ENCODE peak calls at places on chromosomes 3 and 15, in six cellular contexts. One of them, this sample, is unnamed.
A peak's percentile ranks its signal among the peaks of the same experiment; 100 is the strongest.

GRCh38 chr15:49372366-49372765 is 50.7 kb upstream of the FGF7 start:
- DNase-seq in spleen: no peak
- DNase-seq in HepG2: no peak
- DNase-seq in GM13976: no peak
- DNase-seq in MCF 10A: no peak
- DNase-seq in epithelial cell of proximal tubule: no peak
- DNase-seq in this sample: no peak

GRCh38 chr15:39172380-39173281 is 408.2 kb upstream of the THBS1 start:
- DNase-seq in spleen: no peak
- DNase-seq in GM13976: no peak
- DNase-seq in MCF 10A: no peak
- DNase-seq in HepG2: peak; percentile 67
- DNase-seq in epithelial cell of proximal tubule: no peak
- DNase-seq in this sample: no peak

GRCh38 chr3:170992854-170993253 is 33.7 kb downstream of the SLC2A2 start:
- DNase-seq in spleen: no peak
- DNase-seq in MCF 10A: peak; percentile 21
- DNase-seq in GM13976: no peak
- DNase-seq in HepG2: no peak
- DNase-seq in epithelial cell of proximal tubule: no peak
- DNase-seq in this sample: no peak

GRCh38 chr15:31352911-31353811 is 26.5 kb downstream of the KLF13 start:
- DNase-seq in MCF 10A: no peak
- DNase-seq in spleen: peak; percentile 92
- DNase-seq in GM13976: peak; percentile 92
- DNase-seq in epithelial cell of proximal tubule: no peak
- DNase-seq in HepG2: no peak
- DNase-seq in this sample: no peak

GRCh38 chr15:70149667-70150404 is 52.1 kb upstream of the TLE3 start:
- DNase-seq in HepG2: no peak
- DNase-seq in GM13976: no peak
- DNase-seq in epithelial cell of proximal tubule: no peak
- DNase-seq in spleen: no peak
- DNase-seq in MCF 10A: peak; percentile 31
- DNase-seq in this sample: no peak

GRCh38 chr3:48566401-48566760 is 2.8 kb upstream of the UCN2 start:
- DNase-seq in epithelial cell of proximal tubule: no peak
- DNase-seq in MCF 10A: no peak
- DNase-seq in HepG2: no peak
- DNase-seq in GM13976: no peak
- DNase-seq in spleen: no peak
- DNase-seq in this sample: no peak

GRCh38 chr15:33278816-33279612 is 31.8 kb upstream of the RYR3 start:
- DNase-seq in epithelial cell of proximal tubule: peak; percentile 86
- DNase-seq in MCF 10A: peak; percentile 97
- DNase-seq in spleen: no peak
- DNase-seq in HepG2: no peak
- DNase-seq in GM13976: no peak
- DNase-seq in this sample: no peak

GRCh38 chr15:67290319-67290718 is 35.7 kb downstream of the IQCH start:
- DNase-seq in HepG2: no peak
- DNase-seq in spleen: no peak
- DNase-seq in epithelial cell of proximal tubule: no peak
- DNase-seq in GM13976: no peak
- DNase-seq in MCF 10A: peak; percentile 24
- DNase-seq in this sample: no peak

GRCh38 chr3:190378240-190378891 is 9.6 kb upstream of the CLDN16 start:
- DNase-seq in GM13976: no peak
- DNase-seq in MCF 10A: peak; percentile 98
- DNase-seq in HepG2: no peak
- DNase-seq in spleen: no peak
- DNase-seq in epithelial cell of proximal tubule: peak; percentile 94
- DNase-seq in this sample: no peak

GRCh38 chr3:103609472-103609871 is 1174.7 kb downstream of the ZPLD1 start:
- DNase-seq in GM13976: no peak
- DNase-seq in epithelial cell of proximal tubule: no peak
- DNase-seq in MCF 10A: no peak
- DNase-seq in spleen: no peak
- DNase-seq in HepG2: no peak
- DNase-seq in this sample: no peak

GRCh38 chr15:42921049-42921731 is 612 bp upstream of the TTBK2 start:
- DNase-seq in MCF 10A: no peak
- DNase-seq in HepG2: no peak
- DNase-seq in spleen: peak; percentile 83
- DNase-seq in epithelial cell of proximal tubule: no peak
- DNase-seq in GM13976: no peak
- DNase-seq in this sample: no peak

GRCh38 chr15:40766906-40767837 is 2.6 kb upstream of the C15orf62 start:
- DNase-seq in MCF 10A: peak; percentile 83
- DNase-seq in GM13976: no peak
- DNase-seq in spleen: no peak
- DNase-seq in epithelial cell of proximal tubule: no peak
- DNase-seq in HepG2: no peak
- DNase-seq in this sample: no peak

GRCh38 chr15:40764766-40765136 is 883 bp downstream of the GCHFR start:
- DNase-seq in epithelial cell of proximal tubule: no peak
- DNase-seq in HepG2: no peak
- DNase-seq in GM13976: no peak
- DNase-seq in spleen: no peak
- DNase-seq in MCF 10A: peak; percentile 31
- DNase-seq in this sample: no peak

GRCh38 chr15:40762919-40763800 is 708 bp upstream of the GCHFR start:
- DNase-seq in epithelial cell of proximal tubule: no peak
- DNase-seq in spleen: peak; percentile 83
- DNase-seq in MCF 10A: peak; percentile 70
- DNase-seq in GM13976: peak; percentile 70
- DNase-seq in HepG2: peak; percentile 85
- DNase-seq in this sample: no peak

GRCh38 chr15:40766194-40766830 is 2.4 kb downstream of the GCHFR start:
- DNase-seq in epithelial cell of proximal tubule: no peak
- DNase-seq in MCF 10A: peak; percentile 49
- DNase-seq in GM13976: no peak
- DNase-seq in HepG2: no peak
- DNase-seq in spleen: no peak
- DNase-seq in this sample: no peak

GRCh38 chr15:40763801-40764765 is at the start of gene GCHFR:
- DNase-seq in MCF 10A: peak; percentile 78
- DNase-seq in epithelial cell of proximal tubule: no peak
- DNase-seq in HepG2: peak; percentile 83
- DNase-seq in spleen: peak; percentile 93
- DNase-seq in GM13976: peak; percentile 91
- DNase-seq in this sample: no peak
- TF ChIP-seq CTCF in MCF 10A: no peak
- TF ChIP-seq CTCF in epithelial cell of proximal tubule: peak; percentile 29
- TF ChIP-seq CTCF in HepG2: peak; percentile 70
- TF ChIP-seq CTCF in spleen: no peak
- TF ChIP-seq CTCF in GM13976: peak; percentile 48
- TF ChIP-seq CTCF in this sample: peak; percentile 70

GRCh38 chr3:7328339-7328738 is 467.4 kb downstream of the GRM7 start:
- DNase-seq in epithelial cell of proximal tubule: no peak
- DNase-seq in HepG2: no peak
- DNase-seq in MCF 10A: peak; percentile 11
- DNase-seq in GM13976: no peak
- DNase-seq in spleen: no peak
- DNase-seq in this sample: no peak

GRCh38 chr3:7322957-7323679 is 462.2 kb downstream of the GRM7 start:
- DNase-seq in GM13976: no peak
- DNase-seq in MCF 10A: no peak
- DNase-seq in HepG2: no peak
- DNase-seq in epithelial cell of proximal tubule: peak; percentile 71
- DNase-seq in spleen: no peak
- DNase-seq in this sample: no peak
- TF ChIP-seq CTCF in GM13976: no peak
- TF ChIP-seq CTCF in MCF 10A: no peak
- TF ChIP-seq CTCF in HepG2: no peak
- TF ChIP-seq CTCF in epithelial cell of proximal tubule: no peak
- TF ChIP-seq CTCF in spleen: no peak
- TF ChIP-seq CTCF in this sample: no peak

DNA sequence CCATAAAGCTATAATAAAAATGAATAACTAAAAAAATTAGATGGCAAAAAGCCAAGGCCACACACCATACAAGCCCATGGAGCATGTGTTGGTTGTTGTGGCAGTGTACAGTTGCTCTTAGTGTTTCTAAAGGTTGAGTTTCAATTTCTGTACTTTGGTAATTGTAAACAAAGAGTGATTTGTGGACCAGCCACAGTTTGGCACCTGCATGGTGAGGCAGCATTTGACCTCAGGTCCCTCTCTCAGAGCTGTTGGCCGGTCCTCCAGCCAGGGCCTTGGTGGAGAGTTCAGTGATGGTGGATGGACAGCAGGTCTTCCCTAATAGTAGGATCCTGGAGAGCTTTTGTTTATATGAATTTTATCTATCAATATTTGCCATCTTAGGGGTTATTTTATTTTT is 5.6 kb downstream of the ACAD9 start:
- DNase-seq in spleen: peak; percentile 27
- DNase-seq in epithelial cell of proximal tubule: no peak
- DNase-seq in MCF 10A: no peak
- DNase-seq in HepG2: no peak
- DNase-seq in GM13976: no peak
- DNase-seq in this sample: no peak
- TF ChIP-seq CTCF in spleen: no peak
- TF ChIP-seq CTCF in epithelial cell of proximal tubule: no peak
- TF ChIP-seq CTCF in MCF 10A: no peak
- TF ChIP-seq CTCF in HepG2: no peak
- TF ChIP-seq CTCF in GM13976: no peak
- TF ChIP-seq CTCF in this sample: no peak

DNA sequence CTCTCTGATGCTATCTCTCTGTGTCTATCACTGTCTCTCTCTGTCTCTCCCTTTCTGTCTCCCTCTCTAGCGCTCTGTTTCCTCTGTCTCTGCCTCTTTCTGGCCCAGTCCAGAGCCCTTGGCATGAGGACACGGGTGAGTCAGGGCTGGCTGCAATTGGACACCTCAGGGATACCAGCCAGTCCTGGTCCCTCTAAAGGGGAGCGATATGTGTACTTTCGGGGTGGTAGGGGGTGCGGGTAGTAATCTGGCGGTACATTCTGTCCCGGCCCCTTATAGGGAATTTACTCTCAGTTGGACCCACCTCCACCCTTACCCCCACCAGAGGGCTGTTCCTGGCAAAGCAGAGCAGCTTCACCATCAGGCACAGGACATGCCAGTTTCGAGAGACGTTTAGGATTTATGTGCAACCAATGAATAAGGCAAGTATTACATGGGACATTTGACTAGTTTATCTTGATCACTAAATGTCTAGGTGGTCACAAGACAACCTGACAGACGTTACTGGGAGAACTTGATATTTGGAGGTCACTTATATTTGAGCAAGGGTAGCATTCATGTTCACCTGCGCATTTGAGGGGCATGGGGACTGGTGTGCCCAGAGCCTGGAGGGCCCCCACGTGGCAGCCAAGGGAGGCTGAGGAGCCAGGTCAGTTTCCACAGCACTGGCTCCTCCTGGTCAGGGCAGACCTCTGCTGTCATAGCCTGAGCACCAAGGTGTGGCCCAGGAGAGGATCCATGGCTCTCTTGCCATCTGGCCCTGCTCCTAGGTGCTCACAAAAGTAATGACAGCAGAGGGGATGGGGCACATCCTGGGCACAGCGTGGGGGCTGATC is 256.1 kb downstream of the PLCL2 start:
- DNase-seq in GM13976: no peak
- DNase-seq in epithelial cell of proximal tubule: no peak
- DNase-seq in HepG2: no peak
- DNase-seq in spleen: no peak
- DNase-seq in MCF 10A: peak; percentile 17
- DNase-seq in this sample: no peak
- TF ChIP-seq CTCF in GM13976: peak; percentile 24
- TF ChIP-seq CTCF in epithelial cell of proximal tubule: no peak
- TF ChIP-seq CTCF in HepG2: peak; percentile 39
- TF ChIP-seq CTCF in spleen: no peak
- TF ChIP-seq CTCF in MCF 10A: no peak
- TF ChIP-seq CTCF in this sample: no peak